ENCODE peak calls at places on chromosomes 1 and 21, in seven cellular contexts. S, Q, R, C, U, I and Y are unnamed samples.

GRCh38 chr1:151854658-151855057 is 1.1 kb upstream of the THEM5 start:
- DNase-seq in S (no peak), Q (no peak), R (no peak), C (no peak), U (no peak), I (no peak), Y (no peak)

GRCh38 chr1:212710566-212710965 is 10.9 kb upstream of the BATF3 start:
- DNase-seq in S (no peak), Q (no peak), R (no peak), C (no peak), U (no peak), I (no peak), Y (no peak)

GRCh38 chr1:247273013-247273412 is 17.1 kb downstream of the VN1R5 start:
- DNase-seq in S (no peak), Q (no peak), R (no peak), C (no peak), U (no peak), I (no peak), Y (no peak)

GRCh38 chr1:201916649-201917249 is 28.1 kb downstream of the SHISA4 start:
- DNase-seq in S (no peak), Q (peak; percentile 30), R (peak; percentile 62), C (peak; percentile 97), U (no peak), I (peak; percentile 85), Y (no peak)

GRCh38 chr1:38151399-38151798 is 104.8 kb upstream of the POU3F1 start:
- DNase-seq in S (no peak), Q (no peak), R (no peak), C (no peak), U (peak; percentile 59), I (no peak), Y (no peak)

GRCh38 chr1:41353744-41354143 is 7.5 kb upstream of the FOXO6 start:
- DNase-seq in S (peak; percentile 21), Q (peak; percentile 63), R (peak; percentile 63), C (no peak), U (no peak), I (peak; percentile 74), Y (peak; percentile 70)

GRCh38 chr1:86846166-86846647 is 67.7 kb downstream of the SELENOF start:
- DNase-seq in S (no peak), Q (no peak), R (no peak), C (no peak), U (no peak), I (peak; percentile 97), Y (no peak)

GRCh38 chr1:115469703-115470476 is 131.8 kb upstream of the NGF start:
- DNase-seq in S (no peak), Q (no peak), R (no peak), C (no peak), U (peak; percentile 58), I (peak; percentile 80), Y (peak; percentile 50)

GRCh38 chr1:238999944-239000343 is 386.4 kb upstream of the CHRM3 start:
- DNase-seq in S (no peak), Q (no peak), R (no peak), C (no peak), U (no peak), I (no peak), Y (no peak)

GRCh38 chr1:94324168-94324544 is 86.8 kb upstream of the ARHGAP29 start:
- DNase-seq in S (no peak), Q (no peak), R (no peak), C (no peak), U (no peak), I (peak; percentile 43), Y (no peak)

GRCh38 chr1:207935166-207935583 is 24.2 kb upstream of the CD34 start:
- DNase-seq in S (no peak), Q (no peak), R (no peak), C (no peak), U (peak; percentile 12), I (no peak), Y (no peak)
- H3K9me3 ChIP-seq in S (no peaks in the 10 kb centered on the region), Q (no peaks in the 10 kb centered on the region), R (peaks cover 6% of the 10 kb centered on the region), C (no peaks in the 10 kb centered on the region), U (no peaks in the 10 kb centered on the region), I (no peaks in the 10 kb centered on the region), Y (no peaks in the 10 kb centered on the region)

DNA sequence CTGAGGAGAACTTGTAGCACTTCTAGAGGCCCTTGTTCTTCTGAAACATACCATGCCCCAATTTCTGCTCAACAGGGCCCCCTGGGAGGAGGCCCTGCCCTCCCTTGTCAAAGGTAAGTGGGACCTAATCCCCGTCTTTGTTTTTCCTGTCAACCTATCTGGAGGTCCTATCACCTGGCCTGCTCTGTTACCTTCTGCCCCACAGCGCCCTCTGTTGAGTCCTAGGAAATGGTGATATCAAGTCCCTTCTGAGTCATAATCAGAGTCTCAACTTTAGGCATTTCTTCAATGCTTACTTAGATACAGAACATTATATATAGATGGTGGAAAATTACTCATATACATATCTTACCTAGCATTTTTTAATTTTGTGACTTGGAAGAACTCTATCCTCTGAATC is 28.2 kb upstream of the FCRL4 start:
- DNase-seq in S (no peak), Q (peak; percentile 78), R (no peak), C (no peak), U (peak; percentile 77), I (no peak), Y (peak; percentile 45)
- TF ChIP-seq CTCF in S (peak; percentile 20), Q (peak; percentile 94), R (no peak), C (no peak), U (peak; percentile 97), I (no peak), Y (peak; percentile 54)

GRCh38 chr21:25323356-25323949 is 283.8 kb downstream of the MRPL39 start:
- DNase-seq in S (no peak), Q (no peak), R (no peak), C (no peak), U (no peak), I (no peak), Y (no peak)

GRCh38 chr21:25330266-25330665 is 277.0 kb downstream of the MRPL39 start:
- DNase-seq in S (no peak), Q (no peak), R (no peak), C (no peak), U (no peak), I (no peak), Y (no peak)

GRCh38 chr21:25329227-25329626 is 278.1 kb downstream of the MRPL39 start:
- DNase-seq in S (no peak), Q (no peak), R (no peak), C (no peak), U (no peak), I (peak; percentile 92), Y (no peak)

DNA sequence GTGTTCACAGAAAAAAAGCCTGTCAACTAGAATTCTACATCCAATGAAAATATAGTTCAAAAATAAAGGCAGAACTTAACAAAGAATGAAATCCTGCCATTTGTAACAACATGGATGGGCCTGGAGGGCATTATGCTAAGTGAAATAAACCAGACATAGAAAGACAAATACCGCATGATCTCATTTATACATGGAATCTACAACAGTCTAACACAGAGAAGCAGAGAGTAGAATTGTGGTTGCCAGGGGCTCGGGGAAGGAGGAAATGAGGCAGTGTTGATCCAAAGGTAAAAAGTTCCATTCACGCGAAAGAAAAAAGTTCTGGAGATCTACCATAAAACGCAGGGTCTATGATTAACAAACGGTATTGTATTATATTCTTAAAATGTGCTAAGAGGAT is 282.6 kb downstream of the MRPL39 start:
- DNase-seq in S (no peak), Q (no peak), R (no peak), C (no peak), U (no peak), I (no peak), Y (no peak)
- H3K9me3 ChIP-seq in S (no peaks in the 10 kb centered on the region), Q (no peaks in the 10 kb centered on the region), R (no peaks in the 10 kb centered on the region), C (no peaks in the 10 kb centered on the region), U (no peaks in the 10 kb centered on the region), I (no peaks in the 10 kb centered on the region), Y (peaks cover 3% of the 10 kb centered on the region)

GRCh38 chr1:78377356-78377928 is 113.3 kb upstream of the PTGFR start:
- DNase-seq in S (no peak), Q (no peak), R (no peak), C (no peak), U (no peak), I (no peak), Y (no peak)
- TF ChIP-seq CTCF in S (no peak), Q (no peak), R (no peak), C (no peak), U (no peak), I (no peak), Y (no peak)

GRCh38 chr1:10712568-10712967 is 83.9 kb downstream of the CASZ1 start:
- DNase-seq in S (no peak), Q (no peak), R (no peak), C (no peak), U (no peak), I (no peak), Y (no peak)

GRCh38 chr1:10708807-10709523 is 87.5 kb downstream of the CASZ1 start:
- DNase-seq in S (no peak), Q (no peak), R (no peak), C (no peak), U (no peak), I (no peak), Y (no peak)

GRCh38 chr1:10713614-10714013 is 82.8 kb downstream of the CASZ1 start:
- DNase-seq in S (no peak), Q (no peak), R (no peak), C (no peak), U (no peak), I (no peak), Y (no peak)

GRCh38 chr1:10709646-10710045 is 86.8 kb downstream of the CASZ1 start:
- DNase-seq in S (no peak), Q (no peak), R (no peak), C (no peak), U (no peak), I (no peak), Y (no peak)

GRCh38 chr1:10710489-10710888 is 86.0 kb downstream of the CASZ1 start:
- DNase-seq in S (no peak), Q (no peak), R (no peak), C (no peak), U (no peak), I (no peak), Y (no peak)
- H3K9me3 ChIP-seq in S (no peaks in the 10 kb centered on the region), Q (no peaks in the 10 kb centered on the region), R (no peaks in the 10 kb centered on the region), C (no peaks in the 10 kb centered on the region), U (no peaks in the 10 kb centered on the region), I (no peaks in the 10 kb centered on the region), Y (no peaks in the 10 kb centered on the region)